ENCODE peak calls at places on chromosomes 6 and 20, in five cellular contexts. C is HCT116, Q is HepG2, Y is GM12878, A is H1. O is an unnamed sample.
A peak's percentile ranks its signal among the peaks of the same experiment; 100 is the strongest.

GRCh38 chr6:37407948-37408347 is 25.1 kb upstream of the CMTR1 start:
- DNase-seq in C (no peak), Q (no peak), Y (no peak), A (no peak), O (no peak)

GRCh38 chr6:167305796-167306195 is 14.7 kb downstream of the UNC93A start:
- DNase-seq in C (no peak), Q (no peak), Y (no peak), A (no peak), O (no peak)

GRCh38 chr20:64242797-64243475 is 12.6 kb upstream of the PCMTD2 start:
- DNase-seq in C (no peak), Q (peak; percentile 94), Y (no peak), A (no peak), O (no peak)

GRCh38 chr20:46677608-46678007 is 11.6 kb downstream of the TP53RK start:
- DNase-seq in C (no peak), Q (no peak), Y (no peak), A (no peak), O (no peak)

GRCh38 chr20:34997171-34997570 is 41.5 kb downstream of the MYH7B start:
- DNase-seq in C (no peak), Q (no peak), Y (no peak), A (no peak), O (no peak)

GRCh38 chr6:34143884-34144580 is 1.9 kb downstream of the GRM4 start:
- DNase-seq in C (no peak), Q (peak; percentile 24), Y (no peak), A (peak; percentile 88), O (peak; percentile 75)

GRCh38 chr6:358432-358831 is 33.1 kb upstream of the IRF4 start:
- DNase-seq in C (no peak), Q (no peak), Y (no peak), A (no peak), O (no peak)

GRCh38 chr20:10218536-10219451 is at the start of gene SNAP25:
- DNase-seq in C (peak; percentile 54), Q (no peak), Y (no peak), A (peak; percentile 87), O (peak; percentile 61)

GRCh38 chr20:51428451-51429143 is 113.9 kb downstream of the NFATC2 start:
- DNase-seq in C (no peak), Q (peak; percentile 75), Y (no peak), A (no peak), O (peak; percentile 9)

GRCh38 chr20:5001174-5002076 is at the start of gene SLC23A2:
- DNase-seq in C (no peak), Q (no peak), Y (no peak), A (peak; percentile 75), O (peak; percentile 30)

GRCh38 chr20:52889225-52889624 is 82.9 kb upstream of the TSHZ2 start:
- DNase-seq in C (no peak), Q (no peak), Y (no peak), A (no peak), O (no peak)

GRCh38 chr6:116528800-116529199 is 16.7 kb downstream of the TRAPPC3L start:
- DNase-seq in C (no peak), Q (peak; percentile 20), Y (no peak), A (no peak), O (no peak)

GRCh38 chr20:62287759-62288534 is 14.8 kb upstream of the ADRM1 start:
- DNase-seq in C (no peak), Q (no peak), Y (no peak), A (no peak), O (no peak)

GRCh38 chr6:161393839-161394364 is 120.0 kb upstream of the AGPAT4 start:
- DNase-seq in C (peak; percentile 75), Q (peak; percentile 71), Y (peak; percentile 43), A (no peak), O (peak; percentile 72)

GRCh38 chr20:43925215-43925614 is 10.6 kb downstream of the TOX2 start:
- DNase-seq in C (no peak), Q (no peak), Y (peak; percentile 34), A (no peak), O (no peak)

GRCh38 chr6:138685257-138685656 is 88.3 kb upstream of the CCDC28A start:
- DNase-seq in C (no peak), Q (no peak), Y (no peak), A (no peak), O (no peak)

GRCh38 chr20:34472246-34472925 is 43.8 kb upstream of the DYNLRB1 start:
- DNase-seq in C (peak; percentile 75), Q (no peak), Y (no peak), A (no peak), O (peak; percentile 25)

GRCh38 chr6:106360989-106361430 is 493 bp downstream of the CRYBG1 start:
- DNase-seq in C (no peak), Q (no peak), Y (no peak), A (peak; percentile 78), O (no peak)

DNA sequence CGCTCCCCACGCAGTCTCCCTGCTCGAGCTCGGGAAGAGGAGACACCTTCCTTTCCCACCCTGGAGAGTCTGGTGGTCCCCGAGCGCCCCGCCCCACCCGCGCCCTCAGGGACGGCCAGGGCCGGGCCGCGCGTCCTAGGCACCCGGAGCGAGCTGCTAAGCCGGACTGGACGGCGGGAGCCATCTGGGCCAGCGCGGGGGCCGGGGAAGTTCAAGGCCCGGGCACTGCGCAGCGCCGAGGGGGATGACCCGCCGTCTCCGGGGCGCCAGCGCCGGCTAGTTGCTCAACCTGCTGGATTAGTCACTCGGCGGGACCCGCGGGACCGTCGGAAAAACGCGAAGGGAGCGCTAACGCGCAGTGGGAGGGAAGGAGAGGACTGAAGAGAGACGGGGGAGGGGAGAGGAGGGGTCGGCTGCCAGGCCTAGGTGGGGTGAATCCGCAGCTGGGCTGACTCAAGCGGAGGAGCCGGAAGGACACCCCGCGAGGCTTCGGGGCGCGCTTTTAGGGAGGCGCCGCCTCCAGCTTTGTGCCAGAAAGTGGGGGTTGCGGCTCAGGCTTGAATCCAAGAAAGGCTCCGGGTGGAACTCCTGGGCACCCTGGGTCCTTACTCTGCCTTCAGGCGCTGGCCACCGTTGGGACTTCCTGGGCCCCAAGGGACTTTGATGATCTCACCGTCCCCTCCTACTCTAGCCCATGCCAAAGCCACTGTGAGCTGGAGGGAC is 75.7 kb upstream of the FOXP4 start:
- DNase-seq in C (no peak), Q (no peak), Y (no peak), A (peak; percentile 79), O (no peak)
- TF ChIP-seq CEBPB in C (peak; percentile 86), Q (no peak), Y (no peak), A (peak; percentile 42), O (no peak)

GRCh38 chr6:75272145-75272840 is 12.3 kb downstream of the TMEM30A start:
- DNase-seq in C (no peak), Q (no peak), Y (no peak), A (no peak), O (no peak)

GRCh38 chr6:75267461-75267860 is 17.1 kb downstream of the TMEM30A start:
- DNase-seq in C (no peak), Q (no peak), Y (no peak), A (no peak), O (no peak)

GRCh38 chr6:75268988-75269354 is 15.6 kb downstream of the TMEM30A start:
- DNase-seq in C (no peak), Q (no peak), Y (no peak), A (no peak), O (no peak)

GRCh38 chr6:75266716-75267291 is 17.8 kb downstream of the TMEM30A start:
- DNase-seq in C (no peak), Q (peak; percentile 42), Y (no peak), A (no peak), O (peak; percentile 40)

GRCh38 chr6:75268121-75268987 is 16.2 kb downstream of the TMEM30A start:
- DNase-seq in C (no peak), Q (no peak), Y (no peak), A (no peak), O (no peak)
- TF ChIP-seq YY1 in C (no peak), Q (no peak), Y (no peak), A (no peak), O (no peak)

GRCh38 chr6:100946021-100946540 is 65.0 kb upstream of the ASCC3 start:
- DNase-seq in C (no peak), Q (no peak), Y (no peak), A (no peak), O (no peak)

GRCh38 chr6:100948381-100949133 is 67.4 kb upstream of the ASCC3 start:
- DNase-seq in C (no peak), Q (peak; percentile 92), Y (no peak), A (no peak), O (no peak)

GRCh38 chr6:100946711-100947110 is 65.6 kb upstream of the ASCC3 start:
- DNase-seq in C (no peak), Q (no peak), Y (no peak), A (no peak), O (no peak)

GRCh38 chr6:100944644-100945043 is 63.5 kb upstream of the ASCC3 start:
- DNase-seq in C (no peak), Q (no peak), Y (no peak), A (no peak), O (no peak)
- TF ChIP-seq CEBPB in C (no peak), Q (no peak), Y (no peak), A (no peak), O (no peak)

DNA sequence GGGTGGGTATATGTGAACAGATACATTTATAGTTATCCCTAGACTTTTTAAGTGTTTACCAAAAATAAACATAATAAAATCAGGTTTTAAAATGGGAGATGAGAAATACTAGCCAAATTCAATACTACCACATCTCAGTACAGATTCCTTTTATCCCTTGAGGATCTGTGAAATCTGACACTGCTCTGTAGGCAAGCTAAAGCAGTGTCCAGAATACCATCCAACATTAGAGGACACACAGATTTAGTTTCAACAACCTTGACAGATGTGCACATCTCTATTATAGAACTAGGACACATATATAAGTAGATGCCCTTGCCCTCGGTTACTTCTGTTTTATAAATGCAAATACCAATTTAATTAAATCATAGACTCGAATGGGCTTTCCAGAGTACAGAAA is 156.1 kb upstream of the EPHA7 start:
- DNase-seq in C (no peak), Q (no peak), Y (no peak), A (no peak), O (no peak)
- TF ChIP-seq YY1 in C (no peak), Q (no peak), Y (no peak), A (no peak), O (no peak)

O was measured in K562.